ENCODE peak calls at places on chromosomes 3 and 15, in nine cellular contexts. G is heart left ventricle, D is OCI-LY7, O is tibial nerve, W is lower lobe of right lung, F is Karpas-422, E is HCT116, T is ovary, J is breast epithelium. C is an unnamed sample.
A peak's percentile ranks its signal among the peaks of the same experiment; 100 is the strongest.

GRCh38 chr3:99577160-99577559 is 61.2 kb upstream of the COL8A1 start:
- DNase-seq in T (no peak), F (no peak), D (no peak), O (no peak), E (no peak), J (no peak), W (no peak), G (no peak), C (no peak)

GRCh38 chr15:34987182-34987488 is 952 bp downstream of the ZNF770 start:
- DNase-seq in T (no peak), F (no peak), E (no peak), J (no peak), G (no peak), D (no peak), W (no peak), O (no peak), C (no peak)

GRCh38 chr15:25846377-25846776 is 16.8 kb downstream of the ATP10A start:
- DNase-seq in T (no peak), W (no peak), O (no peak), D (peak; percentile 59), J (no peak), E (no peak), F (no peak), G (no peak), C (peak; percentile 77)

GRCh38 chr3:46935168-46935858 is 41.2 kb downstream of the CCDC12 start:
- DNase-seq in D (no peak), W (peak; percentile 76), E (peak; percentile 65), T (peak; percentile 78), O (peak; percentile 50), J (peak; percentile 89), F (no peak), G (peak; percentile 95), C (no peak)

GRCh38 chr3:158221426-158221825 is 111.5 kb downstream of the RSRC1 start:
- DNase-seq in T (no peak), O (no peak), G (no peak), E (no peak), D (no peak), F (no peak), W (no peak), J (no peak), C (no peak)

GRCh38 chr15:76905855-76906254 is 715 bp upstream of the SCAPER start:
- DNase-seq in G (no peak), E (no peak), J (no peak), T (peak; percentile 30), W (no peak), F (no peak), D (no peak), O (no peak), C (no peak)

GRCh38 chr3:55362206-55362960 is 124.7 kb downstream of the WNT5A start:
- DNase-seq in O (no peak), E (no peak), G (no peak), J (no peak), D (no peak), F (no peak), W (no peak), T (no peak), C (no peak)

GRCh38 chr15:57683481-57683880 is 23.0 kb upstream of the POLR2M start:
- DNase-seq in E (no peak), G (no peak), F (no peak), J (no peak), T (no peak), W (no peak), O (no peak), D (no peak), C (no peak)

GRCh38 chr3:83023050-83023449 is 1261.6 kb upstream of the GBE1 start:
- DNase-seq in W (no peak), F (no peak), G (no peak), D (no peak), T (no peak), J (no peak), E (no peak), O (no peak), C (no peak)

GRCh38 chr3:52372822-52373504 is 56.8 kb downstream of the DNAH1 start:
- DNase-seq in O (no peak), F (peak; percentile 81), E (no peak), D (peak; percentile 84), W (no peak), T (no peak), G (no peak), J (no peak), C (no peak)

GRCh38 chr3:134430950-134431445 is 54.8 kb downstream of the ANAPC13 start:
- DNase-seq in E (no peak), O (no peak), J (no peak), G (no peak), W (no peak), T (no peak), F (no peak), D (peak; percentile 86), C (no peak)

GRCh38 chr3:126259411-126260391 is 79.3 kb upstream of the ALDH1L1 start:
- DNase-seq in W (peak; percentile 68), T (peak; percentile 82), E (no peak), F (peak; percentile 56), O (no peak), G (peak; percentile 89), J (no peak), D (peak; percentile 35), C (no peak)

GRCh38 chr3:124260206-124260915 is 268.4 kb upstream of the ROPN1 start:
- DNase-seq in E (no peak), D (no peak), O (peak; percentile 34), G (peak; percentile 68), F (no peak), J (no peak), W (no peak), T (no peak), C (no peak)

GRCh38 chr3:144549161-144549560 is 577.5 kb downstream of the DIPK2A start:
- DNase-seq in E (no peak), G (no peak), J (no peak), W (no peak), D (no peak), F (no peak), O (no peak), T (no peak), C (no peak)

GRCh38 chr3:119034256-119035013 is at the start of gene IGSF11:
- DNase-seq in O (peak; percentile 23), G (peak; percentile 59), T (peak; percentile 87), D (peak; percentile 26), E (no peak), F (peak; percentile 80), W (peak; percentile 64), J (peak; percentile 19), C (peak; percentile 77)

GRCh38 chr3:43298761-43299160 is 12.4 kb downstream of the SNRK start:
- DNase-seq in G (no peak), F (no peak), T (no peak), W (no peak), O (no peak), J (no peak), E (no peak), D (no peak), C (no peak)

GRCh38 chr3:43294975-43295374 is 8.6 kb downstream of the SNRK start:
- DNase-seq in D (no peak), J (no peak), T (no peak), E (no peak), F (no peak), G (no peak), W (no peak), O (no peak), C (no peak)

GRCh38 chr3:43298292-43298691 is 12.0 kb downstream of the SNRK start:
- DNase-seq in J (no peak), E (no peak), W (no peak), G (no peak), T (no peak), D (no peak), F (no peak), O (no peak), C (no peak)

GRCh38 chr3:43291546-43291945 is 5.2 kb downstream of the SNRK start:
- DNase-seq in T (no peak), F (no peak), O (no peak), D (no peak), E (no peak), J (no peak), G (no peak), W (no peak), C (no peak)

GRCh38 chr3:43296565-43296964 is 10.2 kb downstream of the SNRK start:
- DNase-seq in O (no peak), W (peak; percentile 64), F (peak; percentile 76), T (no peak), G (peak; percentile 48), E (no peak), D (peak; percentile 58), J (no peak), C (no peak)
- H3K27ac ChIP-seq in O (no peak overlapping the region), W (no peak overlapping the region), F (peak overlapping the region; percentile 66), T (no peak overlapping the region), G (no peak overlapping the region), E (no peak overlapping the region), D (no peak overlapping the region), J (no peak overlapping the region), C (peak overlapping the region; percentile 89)

GRCh38 chr3:156579427-156579851 is 24.5 kb upstream of the SSR3 start:
- DNase-seq in D (no peak), W (no peak), T (no peak), E (no peak), F (no peak), O (peak; percentile 44), G (no peak), J (no peak), C (no peak)
- H3K9me3 ChIP-seq in D (no peaks in the 10 kb centered on the region), W (no peaks in the 10 kb centered on the region), T (no peaks in the 10 kb centered on the region), E (no peaks in the 10 kb centered on the region), F (no peaks in the 10 kb centered on the region), O (no peaks in the 10 kb centered on the region), G (no peaks in the 10 kb centered on the region), J (no peaks in the 10 kb centered on the region), C (no peaks in the 10 kb centered on the region)

GRCh38 chr3:169657351-169658124 is 6.0 kb downstream of the MECOM start:
- DNase-seq in J (no peak), G (no peak), T (no peak), E (no peak), D (no peak), W (no peak), F (peak; percentile 44), O (no peak), C (no peak)

GRCh38 chr3:169659858-169660614 is 3.5 kb downstream of the MECOM start:
- DNase-seq in G (no peak), E (no peak), D (no peak), O (no peak), W (peak; percentile 51), F (no peak), J (no peak), T (no peak), C (no peak)

GRCh38 chr3:169660709-169661566 is 2.6 kb downstream of the MECOM start:
- DNase-seq in G (peak; percentile 30), F (peak; percentile 49), D (no peak), T (no peak), O (no peak), W (peak; percentile 48), J (no peak), E (no peak), C (no peak)

GRCh38 chr3:169659096-169659521 is 4.4 kb downstream of the MECOM start:
- DNase-seq in J (no peak), F (no peak), O (no peak), T (no peak), D (no peak), G (peak; percentile 41), E (no peak), W (no peak), C (no peak)

GRCh38 chr3:169658311-169658931 is 5.1 kb downstream of the MECOM start:
- DNase-seq in F (no peak), T (no peak), E (no peak), O (no peak), W (no peak), G (peak; percentile 56), D (no peak), J (no peak), C (no peak)
- H3K27ac ChIP-seq in F (no peak overlapping the region), T (no peak overlapping the region), E (no peak overlapping the region), O (peak overlapping the region; percentile 72), W (peak overlapping the region; percentile 91), G (peak overlapping the region; percentile 28), D (no peak overlapping the region), J (peak overlapping the region; percentile 39), C (no peak overlapping the region)

GRCh38 chr3:462851-463250 is 266.3 kb downstream of the CHL1 start:
- DNase-seq in E (no peak), W (no peak), D (no peak), J (no peak), F (no peak), O (no peak), T (no peak), G (no peak), C (no peak)
- H3K9me3 ChIP-seq in E (peaks cover 8% of the 10 kb centered on the region), W (no peaks in the 10 kb centered on the region), D (no peaks in the 10 kb centered on the region), J (no peaks in the 10 kb centered on the region), F (no peaks in the 10 kb centered on the region), O (no peaks in the 10 kb centered on the region), T (no peaks in the 10 kb centered on the region), G (no peaks in the 10 kb centered on the region), C (no peaks in the 10 kb centered on the region)